ENCODE peak calls at places on chromosomes 12 and 14, in six cellular contexts. Z is choroid plexus epithelial cell, C is tibial artery, M is adipocyte, Q is psoas muscle, L is left ventricle myocardium inferior. B is an unnamed sample.
A peak's percentile ranks its signal among the peaks of the same experiment; 100 is the strongest.

GRCh38 chr12:104506691-104507401 is 50.1 kb downstream of the CHST11 start:
- DNase-seq in Z (no peak), C (no peak), M (no peak), Q (no peak), L (peak; percentile 20), B (no peak)

GRCh38 chr12:106049546-106049945 is 89.2 kb downstream of the NUAK1 start:
- DNase-seq in Z (no peak), C (no peak), M (no peak), Q (no peak), L (no peak), B (no peak)

GRCh38 chr14:49294736-49295135 is 291.4 kb downstream of the RPS29 start:
- DNase-seq in Z (no peak), C (no peak), M (no peak), Q (no peak), L (no peak), B (no peak)

GRCh38 chr14:91374287-91374880 is 43.2 kb downstream of the CCDC88C start:
- DNase-seq in Z (no peak), C (no peak), M (no peak), Q (no peak), L (no peak), B (no peak)

GRCh38 chr14:93490001-93490400 is 59.3 kb downstream of the UNC79 start:
- DNase-seq in Z (no peak), C (no peak), M (no peak), Q (no peak), L (no peak), B (no peak)

GRCh38 chr12:22360772-22361171 is 26.3 kb upstream of the ST8SIA1 start:
- DNase-seq in Z (no peak), C (no peak), M (no peak), Q (no peak), L (no peak), B (no peak)

GRCh38 chr14:70888151-70888499 is 19.1 kb upstream of the PCNX1 start:
- DNase-seq in Z (no peak), C (no peak), M (no peak), Q (no peak), L (no peak), B (no peak)

GRCh38 chr12:103627189-103627855 is 40.2 kb downstream of the STAB2 start:
- DNase-seq in Z (no peak), C (no peak), M (no peak), Q (peak; percentile 54), L (peak; percentile 72), B (no peak)

GRCh38 chr14:102333395-102333794 is 13.8 kb downstream of the ZNF839 start:
- DNase-seq in Z (no peak), C (no peak), M (no peak), Q (no peak), L (no peak), B (no peak)

GRCh38 chr12:104750061-104750460 is 208.0 kb downstream of the SLC41A2 start:
- DNase-seq in Z (peak; percentile 87), C (peak; percentile 36), M (peak; percentile 72), Q (no peak), L (no peak), B (no peak)

GRCh38 chr14:72736348-72736747 is 157.6 kb downstream of the DPF3 start:
- DNase-seq in Z (peak; percentile 96), C (no peak), M (peak; percentile 42), Q (no peak), L (no peak), B (peak; percentile 46)

GRCh38 chr14:90839889-90840266 is 23.6 kb upstream of the TTC7B start:
- DNase-seq in Z (no peak), C (no peak), M (no peak), Q (no peak), L (no peak), B (no peak)

DNA sequence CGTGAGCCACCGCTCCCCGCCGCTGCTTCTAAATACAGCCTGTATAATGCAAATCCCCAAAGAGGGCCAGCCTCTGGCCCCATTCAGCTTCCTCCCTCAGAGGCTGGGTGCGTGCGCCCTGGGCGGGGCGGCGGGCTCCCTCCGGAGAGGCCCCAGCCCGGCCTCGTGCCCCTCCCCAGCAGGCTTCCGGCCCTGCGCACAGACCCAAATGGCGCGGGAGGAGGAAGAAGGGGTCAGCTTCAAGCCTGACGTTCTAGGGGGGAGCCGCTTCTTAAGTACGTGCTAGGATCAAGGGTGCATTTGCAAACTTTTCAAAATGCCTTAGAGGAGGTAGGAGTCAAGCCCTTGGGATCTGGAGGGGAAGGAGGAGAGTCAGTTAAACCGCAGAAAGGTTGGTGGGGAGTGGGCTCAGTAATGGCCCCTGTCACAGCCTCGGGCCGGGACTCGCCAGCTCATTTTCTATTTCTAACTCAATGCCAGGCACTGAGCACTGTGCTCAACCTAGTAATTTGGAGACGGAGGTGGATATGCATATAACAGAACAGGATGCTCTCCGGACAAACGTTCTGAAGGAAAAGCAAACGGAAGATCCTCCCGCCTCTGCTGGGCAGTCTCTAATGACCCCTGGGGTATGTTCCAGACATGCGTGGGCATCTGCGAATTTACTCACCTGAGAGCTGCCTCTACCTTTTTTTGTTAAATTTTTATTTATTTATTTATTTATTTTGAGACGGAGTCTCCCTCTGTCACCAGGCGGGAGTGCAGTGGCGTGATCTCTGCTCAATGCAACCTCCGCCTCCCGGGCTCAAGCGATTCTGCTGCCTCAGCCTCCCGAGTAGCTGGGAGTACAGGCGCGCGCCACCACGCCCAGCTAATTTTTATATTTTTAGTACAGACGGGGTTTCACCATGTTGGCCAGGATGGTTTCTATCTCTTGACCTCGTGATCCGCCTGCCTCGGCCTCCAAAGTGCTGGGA is 32.3 kb downstream of the NINJ2 start:
- DNase-seq in Z (no peak), C (peak; percentile 50), M (no peak), Q (peak; percentile 81), L (peak; percentile 76), B (no peak)
- H3K4me3 ChIP-seq in Z (no peak overlapping the region), C (no peak overlapping the region), M (no peak overlapping the region), Q (no peak overlapping the region), L (peak overlapping the region; percentile 51), B (no peak overlapping the region)

GRCh38 chr14:104307246-104307626 is 168.8 kb downstream of the KIF26A start:
- DNase-seq in Z (no peak), C (no peak), M (no peak), Q (no peak), L (peak; percentile 7), B (no peak)
- H3K4me3 ChIP-seq in Z (no peak overlapping the region), C (no peak overlapping the region), M (no peak overlapping the region), Q (no peak overlapping the region), L (no peak overlapping the region), B (no peak overlapping the region)

GRCh38 chr14:24399981-24400718 is 1.3 kb downstream of the NYNRIN start:
- DNase-seq in Z (no peak), C (peak; percentile 39), M (no peak), Q (no peak), L (no peak), B (no peak)
- H3K4me3 ChIP-seq in Z (peak overlapping the region; percentile 66), C (peak overlapping the region; percentile 75), M (peak overlapping the region; percentile 76), Q (peak overlapping the region; percentile 74), L (peak overlapping the region; percentile 75), B (peak overlapping the region; percentile 85)

GRCh38 chr12:113464852-113465719 is 6.6 kb downstream of the LHX5 start:
- DNase-seq in Z (no peak), C (no peak), M (no peak), Q (no peak), L (no peak), B (no peak)
- H3K4me3 ChIP-seq in Z (no peak overlapping the region), C (peak overlapping the region; percentile 41), M (peak overlapping the region; percentile 23), Q (peak overlapping the region; percentile 40), L (peak overlapping the region; percentile 53), B (peak overlapping the region; percentile 46)